ENCODE peak calls at places on chromosome 20, in ten cellular contexts. J, L, R, Z, X, C, H, A, P and U are unnamed samples.

GRCh38 chr20:17029698-17030097 is 197.1 kb upstream of the PCSK2 start:
- DNase-seq in J (no peak), L (no peak), P (no peak), Z (no peak), X (no peak), C (no peak), R (no peak), H (no peak), A (no peak), U (no peak)

GRCh38 chr20:54208492-54209044 is 681 bp downstream of the PFDN4 start:
- DNase-seq in P (no peak), X (no peak), L (no peak), J (peak; percentile 20), C (no peak), R (no peak), A (peak; percentile 46), Z (peak; percentile 82), H (peak; percentile 52), U (no peak)

GRCh38 chr20:59159091-59159821 is 4.4 kb upstream of the ZNF831 start:
- DNase-seq in Z (peak; percentile 70), H (no peak), J (peak; percentile 70), X (no peak), R (peak; percentile 55), C (no peak), L (no peak), P (no peak), A (no peak), U (no peak)

GRCh38 chr20:49400904-49401303 is 81.6 kb downstream of the KCNB1 start:
- DNase-seq in J (no peak), A (peak; percentile 17), X (no peak), P (no peak), C (no peak), L (peak; percentile 43), H (no peak), R (no peak), Z (no peak), U (no peak)

GRCh38 chr20:48818481-48818987 is 9.3 kb downstream of the PREX1 start:
- DNase-seq in H (no peak), X (no peak), C (no peak), R (no peak), P (no peak), Z (no peak), A (no peak), L (no peak), J (peak; percentile 85), U (no peak)

GRCh38 chr20:62370115-62370806 is 3.1 kb upstream of the LAMA5 start:
- DNase-seq in A (peak; percentile 78), J (no peak), C (peak; percentile 71), X (no peak), L (no peak), H (peak; percentile 45), R (no peak), Z (no peak), P (no peak), U (no peak)

GRCh38 chr20:51100617-51101016 is 77.7 kb upstream of the KCNG1 start:
- DNase-seq in L (no peak), X (peak; percentile 72), A (no peak), P (no peak), C (no peak), R (no peak), J (no peak), Z (no peak), H (no peak), U (no peak)

GRCh38 chr20:57849126-57849867 is 139.5 kb upstream of the PMEPA1 start:
- DNase-seq in X (no peak), P (no peak), J (no peak), R (no peak), Z (no peak), H (no peak), L (no peak), C (no peak), A (no peak), U (no peak)

GRCh38 chr20:20092852-20093251 is 40.5 kb downstream of the CFAP61 start:
- DNase-seq in R (no peak), J (no peak), A (no peak), L (no peak), C (no peak), Z (no peak), X (no peak), H (no peak), P (no peak), U (no peak)

GRCh38 chr20:47568837-47569410 is 67.2 kb downstream of the NCOA3 start:
- DNase-seq in R (no peak), L (no peak), H (no peak), A (no peak), X (no peak), Z (no peak), C (no peak), J (no peak), P (no peak), U (no peak)

GRCh38 chr20:12653642-12654041 is 355.1 kb upstream of the SPTLC3 start:
- DNase-seq in L (no peak), H (no peak), J (no peak), Z (no peak), P (no peak), R (no peak), A (no peak), X (no peak), C (no peak), U (no peak)

GRCh38 chr20:48932375-48932941 is 10.9 kb downstream of the ARFGEF2 start:
- DNase-seq in C (no peak), R (no peak), J (no peak), X (no peak), A (peak; percentile 35), P (no peak), Z (no peak), L (no peak), H (peak; percentile 30), U (no peak)